ENCODE peak calls at places on chromosomes 13 and 19, in eight cellular contexts. P, E, R, L, X, W, F and C are unnamed samples.

GRCh38 chr13:59680429-59681024 is 483.2 kb downstream of the DIAPH3 start:
- DNase-seq in E (peak), P (no peak), W (peak), R (no peak), F (no peak), X (no peak), L (no peak), C (no peak)

GRCh38 chr13:47213057-47213456 is 316.2 kb upstream of the HTR2A start:
- DNase-seq in X (no peak), P (no peak), L (no peak), E (no peak), R (no peak), F (no peak), W (no peak), C (no peak)

GRCh38 chr13:108859202-108860012 is 230.0 kb downstream of the MYO16 start:
- DNase-seq in R (no peak), F (no peak), X (no peak), P (no peak), L (no peak), E (no peak), W (no peak), C (no peak)

GRCh38 chr13:110555601-110556223 is 5.8 kb downstream of the RAB20 start:
- DNase-seq in F (no peak), W (no peak), E (no peak), L (peak), P (no peak), R (no peak), X (no peak), C (no peak)

GRCh38 chr13:92967923-92968322 is 258.7 kb upstream of the GPC6 start:
- DNase-seq in F (no peak), W (peak), L (no peak), P (no peak), E (no peak), R (no peak), X (no peak), C (no peak)

GRCh38 chr19:17687141-17687856 is 855 bp downstream of the UNC13A start:
- DNase-seq in W (peak), L (no peak), P (no peak), E (no peak), F (no peak), R (no peak), X (no peak), C (no peak)

GRCh38 chr13:39419866-39420265 is 183.1 kb downstream of the LHFPL6 start:
- DNase-seq in R (no peak), E (no peak), F (no peak), L (no peak), W (peak), X (no peak), P (no peak), C (no peak)

GRCh38 chr13:113203507-113204377 is 4.7 kb downstream of the PCID2 start:
- DNase-seq in F (no peak), L (no peak), R (no peak), E (no peak), P (no peak), W (no peak), X (no peak), C (peak)

GRCh38 chr19:19468424-19469050 is 46.8 kb downstream of the TSSK6 start:
- DNase-seq in L (no peak), X (no peak), W (no peak), E (no peak), P (no peak), F (no peak), R (no peak), C (no peak)

GRCh38 chr19:50837300-50837699 is 3.9 kb upstream of the KLK15 start:
- DNase-seq in R (no peak), W (no peak), X (no peak), F (peak), E (no peak), P (no peak), L (no peak), C (no peak)

GRCh38 chr19:7614859-7615741 is 14.2 kb downstream of the XAB2 start:
- DNase-seq in X (no peak), E (no peak), L (peak), W (no peak), P (no peak), R (no peak), F (no peak), C (no peak)

GRCh38 chr13:106917673-106918652 is 350.0 kb upstream of the ARGLU1 start:
- DNase-seq in P (peak), R (peak), W (peak), X (peak), F (no peak), E (peak), L (peak), C (peak)

GRCh38 chr19:41753936-41754529 is 1.3 kb upstream of the CEACAM6 start:
- DNase-seq in W (peak), F (no peak), P (peak), E (peak), X (no peak), R (peak), L (peak), C (no peak)

GRCh38 chr13:46006688-46007452 is 45.7 kb downstream of the ZC3H13 start:
- DNase-seq in F (no peak), P (no peak), X (no peak), L (no peak), E (no peak), R (no peak), W (no peak), C (no peak)

GRCh38 chr13:97279913-97280312 is 57.8 kb downstream of the MBNL2 start:
- DNase-seq in L (no peak), R (no peak), F (no peak), P (no peak), W (no peak), X (no peak), E (no peak), C (no peak)

GRCh38 chr19:37998801-37999308 is 91.8 kb downstream of the SIPA1L3 start:
- DNase-seq in L (no peak), E (no peak), W (no peak), P (no peak), R (no peak), F (no peak), X (no peak), C (no peak)

GRCh38 chr19:38362076-38362945 is 12.1 kb upstream of the PSMD8 start:
- DNase-seq in X (peak), P (peak), F (peak), E (peak), R (peak), W (peak), L (peak), C (peak)

GRCh38 chr13:19183676-19184075 is 2.1 kb upstream of the TUBA3C start:
- DNase-seq in E (no peak), P (no peak), X (no peak), L (no peak), R (no peak), F (no peak), W (no peak), C (no peak)

GRCh38 chr13:61994174-61994573 is 578.5 kb upstream of the PCDH20 start:
- DNase-seq in L (no peak), W (no peak), F (no peak), R (no peak), X (no peak), P (no peak), E (no peak), C (no peak)

GRCh38 chr19:18306903-18307681 is 15.8 kb downstream of the LSM4 start:
- DNase-seq in P (no peak), E (no peak), W (no peak), L (no peak), R (no peak), X (no peak), F (no peak), C (no peak)

GRCh38 chr13:49421391-49421790 is 22.5 kb downstream of the CAB39L start:
- DNase-seq in W (peak), E (peak), L (no peak), P (no peak), X (no peak), F (no peak), R (peak), C (no peak)

GRCh38 chr13:108315955-108316354 is 46.4 kb downstream of the TNFSF13B start:
- DNase-seq in F (no peak), L (no peak), R (no peak), P (no peak), X (no peak), W (no peak), E (no peak), C (no peak)

GRCh38 chr13:19601749-19602725 is 31.4 kb upstream of the MPHOSPH8 start:
- DNase-seq in P (peak), E (no peak), L (peak), F (no peak), W (peak), X (no peak), R (no peak), C (peak)

GRCh38 chr13:91349992-91350911 is 2.8 kb downstream of the MIR17HG start:
- DNase-seq in R (no peak), W (no peak), P (no peak), L (no peak), F (no peak), E (no peak), X (no peak), C (no peak)
- H3K4me3 ChIP-seq in R (peak), W (peak), P (peak), L (peak), F (peak), E (peak), X (peak), C (no peak)

DNA sequence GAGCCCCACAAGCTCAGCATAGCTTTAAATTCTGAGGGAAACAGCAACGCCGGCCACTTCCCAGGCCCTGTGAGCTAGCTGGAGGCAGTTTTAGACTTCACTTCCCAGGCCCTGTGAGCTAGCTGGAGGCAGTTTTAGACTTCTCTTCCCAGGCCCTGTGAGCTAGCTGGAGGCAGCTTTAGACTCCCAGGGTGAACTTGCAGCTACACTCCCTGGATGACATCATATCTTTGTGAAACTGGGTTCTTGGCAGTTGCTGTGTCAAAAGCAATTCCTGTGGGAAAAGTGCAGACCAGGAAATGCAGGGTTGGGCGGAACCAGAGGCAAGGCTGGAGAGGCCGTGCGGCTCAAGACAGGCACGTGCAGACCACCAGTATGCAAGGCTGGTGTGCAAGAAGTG is 12.7 kb downstream of the SOX1 start:
- DNase-seq in R (no peak), F (no peak), E (no peak), L (no peak), W (no peak), P (no peak), X (no peak), C (no peak)
- H3K4me3 ChIP-seq in R (no peak), F (no peak), E (no peak), L (no peak), W (no peak), P (no peak), X (no peak), C (no peak)

DNA sequence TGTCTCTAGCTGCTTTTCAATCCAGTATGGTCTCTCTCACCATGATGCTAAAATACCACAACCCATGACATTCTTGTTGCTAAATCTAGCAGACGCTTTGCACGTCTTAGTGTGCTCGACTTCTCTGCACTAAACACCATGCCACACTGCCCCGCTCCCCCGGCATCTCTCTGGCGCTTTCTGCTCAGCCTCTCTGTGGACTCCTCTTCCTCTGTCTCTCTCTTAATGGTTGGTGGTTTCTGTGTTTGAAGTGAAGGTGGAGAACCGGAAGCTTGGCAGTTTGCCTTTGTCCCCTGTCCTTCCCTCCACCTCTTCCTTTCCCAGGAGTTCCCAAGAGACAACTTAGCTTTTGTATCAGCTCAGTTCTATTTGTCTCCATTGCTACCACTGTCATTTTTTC is 8.8 kb downstream of the ERCC5 start:
- DNase-seq in R (no peak), L (no peak), P (no peak), F (no peak), W (no peak), X (no peak), E (no peak), C (no peak)
- H3K4me3 ChIP-seq in R (no peak), L (no peak), P (no peak), F (no peak), W (no peak), X (no peak), E (no peak), C (no peak)

GRCh38 chr13:30376426-30377311 is 45.6 kb upstream of the UBE2L5 start:
- DNase-seq in R (peak), E (no peak), F (no peak), L (no peak), P (no peak), X (no peak), W (no peak), C (no peak)
- H3K4me3 ChIP-seq in R (peak), E (no peak), F (no peak), L (no peak), P (no peak), X (no peak), W (no peak), C (no peak)

DNA sequence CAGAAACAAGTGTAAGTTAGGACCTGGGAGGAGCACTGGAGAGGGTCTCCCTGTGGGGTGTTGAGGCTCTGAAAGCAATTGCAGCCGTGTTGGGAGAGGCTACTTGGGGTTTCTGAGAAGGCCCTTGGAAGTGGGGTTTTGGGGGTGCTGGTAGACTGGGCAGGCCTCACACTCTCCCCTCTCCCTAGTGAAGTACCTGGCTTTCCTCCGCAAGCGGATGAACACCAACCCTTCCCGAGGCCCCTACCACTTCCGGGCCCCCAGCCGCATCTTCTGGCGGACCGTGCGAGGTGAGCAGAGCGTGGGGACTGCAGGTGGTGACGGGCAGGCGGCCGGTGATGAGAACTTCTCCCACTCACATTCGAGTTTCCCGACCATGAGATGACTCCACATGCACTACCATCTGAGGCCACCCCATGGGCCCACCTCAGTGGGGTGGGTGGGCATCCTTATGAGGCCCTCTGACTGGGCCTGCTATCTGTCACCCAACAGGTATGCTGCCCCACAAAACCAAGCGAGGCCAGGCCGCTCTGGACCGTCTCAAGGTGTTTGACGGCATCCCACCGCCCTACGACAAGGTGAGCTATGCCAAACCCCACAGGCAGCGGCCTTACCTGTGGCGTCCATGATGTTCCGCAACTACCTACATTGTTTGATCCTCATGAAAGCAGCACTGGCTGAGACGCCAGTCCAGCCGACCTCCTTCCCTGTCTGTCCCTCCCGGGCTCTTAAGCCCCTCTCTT is 3.0 kb downstream of the RPL13A start:
- DNase-seq in X (no peak), E (no peak), R (no peak), P (no peak), L (no peak), W (no peak), F (no peak), C (no peak)
- H3K4me3 ChIP-seq in X (peak), E (peak), R (peak), P (no peak), L (peak), W (no peak), F (no peak), C (peak)